ENCODE peak calls at places on chromosome 10, in four cellular contexts. G is fibroblast of lung, D is left colon, U is A549. J is an unnamed sample.
A peak's percentile ranks its signal among the peaks of the same experiment; 100 is the strongest.

GRCh38 chr10:8393531-8393930 is 339.0 kb downstream of the GATA3 start:
- DNase-seq in D (no peak), G (no peak), U (no peak), J (no peak)

GRCh38 chr10:114911801-114912479 is 26.1 kb upstream of the TRUB1 start:
- DNase-seq in G (no peak), D (no peak), U (no peak), J (no peak)

GRCh38 chr10:116741391-116742351 is 695 bp downstream of the HSPA12A start:
- DNase-seq in U (no peak), G (no peak), D (no peak), J (peak; percentile 40)

GRCh38 chr10:96376483-96376882 is 17.7 kb upstream of the OPALIN start:
- DNase-seq in D (no peak), G (no peak), U (no peak), J (no peak)

GRCh38 chr10:78566216-78567135 is 502.3 kb upstream of the ZMIZ1 start:
- DNase-seq in D (no peak), G (no peak), U (no peak), J (no peak)

GRCh38 chr10:110360857-110361474 is 56.2 kb upstream of the SMNDC1 start:
- DNase-seq in G (no peak), U (no peak), D (no peak), J (no peak)

GRCh38 chr10:373516-374309 is 238.5 kb downstream of the ZMYND11 start:
- DNase-seq in D (peak; percentile 33), U (no peak), G (peak; percentile 41), J (peak; percentile 73)

GRCh38 chr10:47076949-47077348 is 165.7 kb downstream of the PTPN20 start:
- DNase-seq in D (no peak), G (peak; percentile 11), U (no peak), J (no peak)

GRCh38 chr10:86729677-86730076 is 26.7 kb upstream of the BMPR1A start:
- DNase-seq in G (no peak), U (no peak), D (no peak), J (no peak)

GRCh38 chr10:110442746-110443145 is 55.0 kb upstream of the DUSP5 start:
- DNase-seq in G (no peak), U (no peak), D (no peak), J (no peak)

GRCh38 chr10:103757531-103758293 is 97.7 kb downstream of the SH3PXD2A start:
- DNase-seq in G (peak; percentile 85), D (peak; percentile 54), U (peak; percentile 65), J (peak; percentile 92)